ENCODE peak calls at places on chromosomes 4 and X, in ten cellular contexts. F is tibial nerve, E is lower leg skin, S is Calu3, N is GM13977, X is fibroblast of lung, W is neural crest cell, G is MCF 10A, I is astrocyte of the cerebellum, Q is sigmoid colon. Y is an unnamed sample.

GRCh38 chrX:29851971-29852605 is 363.3 kb upstream of the MAGEB2 start:
- DNase-seq in F (no peak), E (no peak), S (no peak), N (no peak), X (no peak), W (no peak), G (no peak), I (no peak), Q (no peak), Y (no peak)

GRCh38 chr4:150150545-150151156 is 72.4 kb downstream of the DCLK2 start:
- DNase-seq in F (no peak), E (no peak), S (no peak), N (no peak), X (no peak), W (no peak), G (no peak), I (no peak), Q (no peak), Y (no peak)

GRCh38 chr4:32658019-32658418 is 1937.8 kb downstream of the PCDH7 start:
- DNase-seq in F (no peak), E (no peak), S (no peak), N (no peak), X (no peak), W (no peak), G (no peak), I (no peak), Q (no peak), Y (no peak)

GRCh38 chrX:83510466-83511181 is 2.5 kb downstream of the POU3F4 start:
- DNase-seq in F (no peak), E (no peak), S (no peak), N (no peak), X (no peak), W (no peak), G (no peak), I (no peak), Q (no peak), Y (peak)

GRCh38 chrX:121102101-121102500 is 54.7 kb downstream of the GLUD2 start:
- DNase-seq in F (no peak), E (no peak), S (no peak), N (no peak), X (no peak), W (no peak), G (no peak), I (no peak), Q (no peak), Y (no peak)

GRCh38 chrX:51893931-51894696 is 691 bp downstream of the MAGED1 start:
- DNase-seq in F (no peak), E (no peak), S (peak), N (peak), X (peak), W (peak), G (peak), I (no peak), Q (peak), Y (peak)

GRCh38 chrX:68997461-68997860 is 167.8 kb downstream of the PJA1 start:
- DNase-seq in F (no peak), E (no peak), S (no peak), N (no peak), X (no peak), W (no peak), G (no peak), I (no peak), Q (no peak), Y (no peak)

GRCh38 chr4:34158883-34159282 is 2085.4 kb downstream of the ARAP2 start:
- DNase-seq in F (no peak), E (no peak), S (no peak), N (no peak), X (no peak), W (no peak), G (no peak), I (no peak), Q (no peak), Y (no peak)

GRCh38 chr4:828641-829271 is 2.8 kb upstream of the CPLX1 start:
- DNase-seq in F (no peak), E (no peak), S (no peak), N (no peak), X (no peak), W (no peak), G (peak), I (no peak), Q (peak), Y (no peak)

GRCh38 chrX:19372170-19373033 is 28.7 kb downstream of the PDHA1 start:
- DNase-seq in F (peak), E (peak), S (peak), N (peak), X (peak), W (peak), G (peak), I (peak), Q (peak), Y (peak)

DNA sequence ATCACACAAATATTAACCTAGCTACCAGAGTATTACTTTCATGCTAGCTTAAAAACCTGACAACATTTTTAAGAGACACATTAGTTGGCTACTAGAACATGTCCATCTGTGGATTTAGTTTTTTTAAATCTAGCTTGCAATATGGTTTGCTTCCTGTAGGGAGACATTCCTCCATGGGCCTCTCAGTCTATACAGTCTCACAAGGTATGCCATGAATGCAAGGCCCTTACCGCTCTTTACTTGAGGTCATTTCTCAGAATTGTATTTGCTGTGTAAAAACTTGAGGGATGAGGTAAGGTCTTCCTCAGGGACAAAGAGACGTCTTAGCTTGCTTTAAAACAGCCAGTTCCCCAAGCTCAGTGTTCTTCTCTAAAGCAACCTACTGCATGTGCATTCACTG is 26.9 kb downstream of the UBA6 start:
- DNase-seq in F (no peak), E (no peak), S (no peak), N (no peak), X (no peak), W (no peak), G (no peak), I (no peak), Q (no peak), Y (no peak)
- TF ChIP-seq CTCF in F (no peak), E (no peak), S (no peak), N (no peak), X (no peak), W (peak), G (no peak), I (no peak), Q (no peak), Y (no peak)

DNA sequence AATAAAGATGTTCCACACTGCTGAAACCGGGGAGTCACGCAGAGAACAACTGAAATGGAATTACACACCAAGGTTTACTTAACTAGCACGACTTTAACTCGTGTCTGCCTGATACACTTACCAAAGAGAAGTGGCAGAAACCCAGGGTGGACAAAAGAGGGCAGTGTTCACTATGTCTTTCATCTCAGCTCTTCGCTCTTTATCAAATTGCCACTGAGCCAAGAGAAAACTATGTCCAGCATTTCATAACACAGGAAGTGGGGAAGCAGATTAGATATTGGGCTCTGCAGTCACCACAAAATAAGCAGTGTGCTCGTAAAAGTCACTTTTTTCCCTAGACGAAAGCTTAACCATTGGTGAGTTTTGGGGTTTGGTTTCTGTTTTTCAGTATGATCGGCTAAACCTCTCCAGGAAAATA is 155.7 kb downstream of the CHIC2 start:
- DNase-seq in F (peak), E (peak), S (peak), N (peak), X (peak), W (no peak), G (peak), I (peak), Q (peak), Y (no peak)
- TF ChIP-seq CTCF in F (peak), E (no peak), S (peak), N (peak), X (peak), W (peak), G (peak), I (peak), Q (peak), Y (peak)

GRCh38 chr4:62644372-62644771 is 1444.2 kb downstream of the ADGRL3 start:
- DNase-seq in F (no peak), E (no peak), S (no peak), N (no peak), X (peak), W (no peak), G (peak), I (peak), Q (no peak), Y (no peak)
- TF ChIP-seq CTCF in F (no peak), E (no peak), S (no peak), N (peak), X (peak), W (peak), G (peak), I (peak), Q (no peak), Y (no peak)

GRCh38 chr4:128811571-128812359 is 2.3 kb downstream of the JADE1 start:
- DNase-seq in F (peak), E (peak), S (peak), N (peak), X (peak), W (peak), G (peak), I (no peak), Q (peak), Y (peak)

GRCh38 chr4:128810331-128810870 is 901 bp downstream of the JADE1 start:
- DNase-seq in F (peak), E (peak), S (peak), N (peak), X (peak), W (no peak), G (peak), I (no peak), Q (peak), Y (no peak)

GRCh38 chr4:128812360-128812958 is 3.0 kb downstream of the JADE1 start:
- DNase-seq in F (peak), E (peak), S (peak), N (peak), X (peak), W (no peak), G (peak), I (no peak), Q (peak), Y (no peak)

GRCh38 chr4:128809477-128810330 is at the start of gene JADE1:
- DNase-seq in F (peak), E (peak), S (peak), N (peak), X (peak), W (peak), G (peak), I (peak), Q (peak), Y (peak)

DNA sequence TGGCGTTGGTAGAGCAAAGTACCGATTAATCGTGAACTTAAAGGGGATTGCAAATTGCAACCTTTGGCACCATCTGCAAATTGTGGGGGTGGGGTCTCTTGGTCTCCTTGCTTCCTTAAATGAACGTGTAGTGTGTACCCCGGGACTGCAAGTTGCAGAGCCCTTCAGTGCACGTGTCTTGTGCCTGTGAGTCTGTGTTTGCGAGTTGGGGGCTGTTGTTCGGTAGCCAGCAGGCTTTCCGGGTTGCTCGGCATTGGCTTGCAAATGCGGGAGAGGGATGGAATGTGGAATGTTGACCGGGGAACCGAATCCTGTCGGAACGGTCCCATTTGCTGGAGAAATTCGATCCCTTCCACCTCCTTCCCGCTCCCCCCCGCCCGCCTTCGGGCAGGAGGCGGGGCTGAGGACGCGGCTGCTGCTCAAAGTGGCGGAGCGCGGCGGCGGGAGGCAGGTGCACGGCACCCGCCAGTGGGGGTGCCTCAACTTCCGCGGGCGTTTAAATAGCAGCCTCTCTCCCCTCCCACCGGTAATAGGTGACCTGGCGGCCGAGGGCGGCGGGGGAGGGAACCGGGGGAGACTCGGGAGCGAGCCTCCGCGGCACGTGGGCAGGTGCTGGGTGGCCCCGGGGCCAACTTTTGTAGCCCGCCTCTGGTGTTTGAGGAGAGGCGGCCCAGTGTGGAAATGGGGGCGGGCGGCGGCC is 1.5 kb downstream of the JADE1 start:
- DNase-seq in F (peak), E (peak), S (peak), N (peak), X (peak), W (peak), G (peak), I (no peak), Q (peak), Y (peak)
- TF ChIP-seq CTCF in F (no peak), E (no peak), S (no peak), N (peak), X (peak), W (peak), G (no peak), I (no peak), Q (no peak), Y (no peak)

GRCh38 chr4:39045791-39046221 is 13.6 kb upstream of the TMEM156 start:
- DNase-seq in F (no peak), E (no peak), S (no peak), N (no peak), X (peak), W (no peak), G (peak), I (no peak), Q (no peak), Y (no peak)
- TF ChIP-seq CTCF in F (no peak), E (no peak), S (no peak), N (no peak), X (no peak), W (no peak), G (no peak), I (no peak), Q (no peak), Y (no peak)

GRCh38 chrX:119694601-119695534 is 1.9 kb upstream of the SEPTIN6 start:
- DNase-seq in F (no peak), E (no peak), S (no peak), N (no peak), X (no peak), W (no peak), G (no peak), I (no peak), Q (peak), Y (peak)

GRCh38 chrX:119695535-119696050 is 2.6 kb upstream of the SEPTIN6 start:
- DNase-seq in F (no peak), E (no peak), S (no peak), N (no peak), X (no peak), W (no peak), G (no peak), I (no peak), Q (no peak), Y (no peak)

GRCh38 chrX:119693996-119694451 is 1.1 kb upstream of the SEPTIN6 start:
- DNase-seq in F (no peak), E (no peak), S (no peak), N (no peak), X (no peak), W (no peak), G (no peak), I (no peak), Q (no peak), Y (peak)

GRCh38 chrX:119696251-119696890 is 3.4 kb upstream of the SEPTIN6 start:
- DNase-seq in F (no peak), E (no peak), S (no peak), N (no peak), X (no peak), W (no peak), G (no peak), I (no peak), Q (no peak), Y (no peak)

GRCh38 chrX:119698835-119699234 is 5.9 kb upstream of the SEPTIN6 start:
- DNase-seq in F (no peak), E (no peak), S (peak), N (peak), X (peak), W (peak), G (peak), I (peak), Q (no peak), Y (no peak)
- TF ChIP-seq CTCF in F (peak), E (no peak), S (peak), N (peak), X (peak), W (peak), G (peak), I (peak), Q (peak), Y (peak)

GRCh38 chr4:63578383-63578782 is 830.9 kb downstream of the TECRL start:
- DNase-seq in F (no peak), E (no peak), S (no peak), N (no peak), X (no peak), W (no peak), G (no peak), I (no peak), Q (no peak), Y (no peak)
- TF ChIP-seq CTCF in F (no peak), E (no peak), S (no peak), N (no peak), X (no peak), W (peak), G (no peak), I (no peak), Q (no peak), Y (no peak)

GRCh38 chrX:24150051-24150790 is 692 bp downstream of the ZFX start:
- DNase-seq in F (peak), E (peak), S (peak), N (peak), X (peak), W (peak), G (peak), I (peak), Q (peak), Y (peak)
- TF ChIP-seq CTCF in F (peak), E (no peak), S (peak), N (peak), X (peak), W (peak), G (peak), I (peak), Q (peak), Y (peak)

DNA sequence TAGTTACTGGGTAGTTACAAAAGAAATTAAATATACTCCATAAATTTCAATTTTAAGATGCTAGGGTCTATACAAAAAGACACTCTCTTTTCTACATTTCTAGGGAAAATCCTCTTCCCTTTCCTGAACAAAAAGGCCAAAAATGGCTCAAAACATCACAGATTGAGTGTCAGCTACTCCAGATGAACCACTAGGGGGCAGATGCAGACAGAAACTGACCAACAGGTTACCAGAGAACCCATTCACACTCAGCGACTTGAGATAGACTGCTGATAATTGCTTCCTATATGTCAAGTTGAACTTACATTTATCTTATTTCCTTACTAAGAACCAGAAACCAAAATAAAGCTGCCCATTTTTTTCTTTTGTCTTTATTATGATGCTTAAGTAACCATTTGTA is 83.4 kb upstream of the MID1IP1 start:
- DNase-seq in F (no peak), E (no peak), S (peak), N (peak), X (peak), W (no peak), G (peak), I (no peak), Q (no peak), Y (no peak)
- TF ChIP-seq CTCF in F (peak), E (no peak), S (no peak), N (peak), X (peak), W (peak), G (peak), I (peak), Q (no peak), Y (peak)

Y was measured in glutamatergic neuron.